ENCODE peak calls at places on chromosomes 3 and 15, in six cellular contexts. One of them, this sample, is unnamed.

GRCh38 chr3:16374047-16375019 is 109.3 kb downstream of the OXNAD1 start:
- DNase-seq in brain microvascular endothelial cell: no peak
- DNase-seq in foreskin fibroblast: no peak
- DNase-seq in neuronal stem cell: no peak
- DNase-seq in hepatocyte: no peak
- DNase-seq in fibroblast of lung: no peak
- DNase-seq in this sample: no peak

GRCh38 chr3:70808881-70809280 is 496.4 kb upstream of the MDFIC2 start:
- DNase-seq in brain microvascular endothelial cell: no peak
- DNase-seq in foreskin fibroblast: no peak
- DNase-seq in neuronal stem cell: no peak
- DNase-seq in hepatocyte: no peak
- DNase-seq in fibroblast of lung: no peak
- DNase-seq in this sample: no peak

GRCh38 chr15:71780349-71780976 is 29.9 kb upstream of the NR2E3 start:
- DNase-seq in brain microvascular endothelial cell: peak
- DNase-seq in foreskin fibroblast: peak
- DNase-seq in neuronal stem cell: peak
- DNase-seq in hepatocyte: peak
- DNase-seq in fibroblast of lung: peak
- DNase-seq in this sample: peak

GRCh38 chr3:52856666-52857065 is 21.8 kb upstream of the MUSTN1 start:
- DNase-seq in brain microvascular endothelial cell: no peak
- DNase-seq in foreskin fibroblast: no peak
- DNase-seq in neuronal stem cell: no peak
- DNase-seq in hepatocyte: no peak
- DNase-seq in fibroblast of lung: no peak
- DNase-seq in this sample: no peak

GRCh38 chr15:40058476-40059140 is 19.6 kb upstream of the SRP14 start:
- DNase-seq in brain microvascular endothelial cell: peak
- DNase-seq in foreskin fibroblast: peak
- DNase-seq in neuronal stem cell: no peak
- DNase-seq in hepatocyte: no peak
- DNase-seq in fibroblast of lung: peak
- DNase-seq in this sample: no peak

GRCh38 chr15:63506537-63507035 is 2.2 kb downstream of the USP3 start:
- DNase-seq in brain microvascular endothelial cell: no peak
- DNase-seq in foreskin fibroblast: no peak
- DNase-seq in neuronal stem cell: no peak
- DNase-seq in hepatocyte: no peak
- DNase-seq in fibroblast of lung: peak
- DNase-seq in this sample: no peak

GRCh38 chr15:89820651-89821611 is 6.3 kb upstream of the ANPEP start:
- DNase-seq in brain microvascular endothelial cell: peak
- DNase-seq in foreskin fibroblast: peak
- DNase-seq in neuronal stem cell: no peak
- DNase-seq in hepatocyte: no peak
- DNase-seq in fibroblast of lung: peak
- DNase-seq in this sample: no peak

GRCh38 chr3:60304103-60304502 is 947.1 kb downstream of the FHIT start:
- DNase-seq in brain microvascular endothelial cell: no peak
- DNase-seq in foreskin fibroblast: no peak
- DNase-seq in neuronal stem cell: no peak
- DNase-seq in hepatocyte: no peak
- DNase-seq in fibroblast of lung: peak
- DNase-seq in this sample: no peak

GRCh38 chr3:82078246-82078645 is 316.8 kb upstream of the GBE1 start:
- DNase-seq in brain microvascular endothelial cell: no peak
- DNase-seq in foreskin fibroblast: no peak
- DNase-seq in neuronal stem cell: no peak
- DNase-seq in hepatocyte: no peak
- DNase-seq in fibroblast of lung: no peak
- DNase-seq in this sample: no peak

GRCh38 chr3:79086514-79086913 is 681.3 kb downstream of the ROBO1 start:
- DNase-seq in brain microvascular endothelial cell: peak
- DNase-seq in foreskin fibroblast: peak
- DNase-seq in neuronal stem cell: peak
- DNase-seq in hepatocyte: peak
- DNase-seq in fibroblast of lung: peak
- DNase-seq in this sample: peak

GRCh38 chr3:111864821-111865656 is 6.0 kb downstream of the PHLDB2 start:
- DNase-seq in brain microvascular endothelial cell: peak
- DNase-seq in foreskin fibroblast: peak
- DNase-seq in neuronal stem cell: no peak
- DNase-seq in hepatocyte: peak
- DNase-seq in fibroblast of lung: peak
- DNase-seq in this sample: no peak

GRCh38 chr3:150409527-150410310 is 1.6 kb downstream of the TSC22D2 start:
- DNase-seq in brain microvascular endothelial cell: peak
- DNase-seq in foreskin fibroblast: peak
- DNase-seq in neuronal stem cell: peak
- DNase-seq in hepatocyte: peak
- DNase-seq in fibroblast of lung: peak
- DNase-seq in this sample: peak

GRCh38 chr15:58506064-58506490 is 74.3 kb downstream of the LIPC start:
- DNase-seq in brain microvascular endothelial cell: no peak
- DNase-seq in foreskin fibroblast: no peak
- DNase-seq in neuronal stem cell: no peak
- DNase-seq in hepatocyte: no peak
- DNase-seq in fibroblast of lung: no peak
- DNase-seq in this sample: no peak

GRCh38 chr15:79923515-79924169 is 26.8 kb upstream of the MTHFS start:
- DNase-seq in brain microvascular endothelial cell: peak
- DNase-seq in foreskin fibroblast: peak
- DNase-seq in neuronal stem cell: peak
- DNase-seq in hepatocyte: peak
- DNase-seq in fibroblast of lung: peak
- DNase-seq in this sample: peak

GRCh38 chr3:129694228-129694627 is 87.8 kb upstream of the PLXND1 start:
- DNase-seq in brain microvascular endothelial cell: no peak
- DNase-seq in foreskin fibroblast: no peak
- DNase-seq in neuronal stem cell: no peak
- DNase-seq in hepatocyte: peak
- DNase-seq in fibroblast of lung: no peak
- DNase-seq in this sample: no peak

GRCh38 chr15:70400766-70401541 is 303.2 kb upstream of the TLE3 start:
- DNase-seq in brain microvascular endothelial cell: no peak
- DNase-seq in foreskin fibroblast: no peak
- DNase-seq in neuronal stem cell: no peak
- DNase-seq in hepatocyte: no peak
- DNase-seq in fibroblast of lung: no peak
- DNase-seq in this sample: no peak

GRCh38 chr3:19215427-19215826 is 67.1 kb downstream of the KCNH8 start:
- DNase-seq in brain microvascular endothelial cell: no peak
- DNase-seq in foreskin fibroblast: no peak
- DNase-seq in neuronal stem cell: no peak
- DNase-seq in hepatocyte: no peak
- DNase-seq in fibroblast of lung: no peak
- DNase-seq in this sample: no peak

GRCh38 chr3:141660598-141660947 is 77.5 kb upstream of the RNF7 start:
- DNase-seq in brain microvascular endothelial cell: no peak
- DNase-seq in foreskin fibroblast: no peak
- DNase-seq in neuronal stem cell: no peak
- DNase-seq in hepatocyte: no peak
- DNase-seq in fibroblast of lung: no peak
- DNase-seq in this sample: no peak
- H3K4me3 ChIP-seq in brain microvascular endothelial cell: peak
- H3K4me3 ChIP-seq in foreskin fibroblast: peak
- H3K4me3 ChIP-seq in neuronal stem cell: no peak
- H3K4me3 ChIP-seq in hepatocyte: peak
- H3K4me3 ChIP-seq in fibroblast of lung: peak
- H3K4me3 ChIP-seq in this sample: peak

DNA sequence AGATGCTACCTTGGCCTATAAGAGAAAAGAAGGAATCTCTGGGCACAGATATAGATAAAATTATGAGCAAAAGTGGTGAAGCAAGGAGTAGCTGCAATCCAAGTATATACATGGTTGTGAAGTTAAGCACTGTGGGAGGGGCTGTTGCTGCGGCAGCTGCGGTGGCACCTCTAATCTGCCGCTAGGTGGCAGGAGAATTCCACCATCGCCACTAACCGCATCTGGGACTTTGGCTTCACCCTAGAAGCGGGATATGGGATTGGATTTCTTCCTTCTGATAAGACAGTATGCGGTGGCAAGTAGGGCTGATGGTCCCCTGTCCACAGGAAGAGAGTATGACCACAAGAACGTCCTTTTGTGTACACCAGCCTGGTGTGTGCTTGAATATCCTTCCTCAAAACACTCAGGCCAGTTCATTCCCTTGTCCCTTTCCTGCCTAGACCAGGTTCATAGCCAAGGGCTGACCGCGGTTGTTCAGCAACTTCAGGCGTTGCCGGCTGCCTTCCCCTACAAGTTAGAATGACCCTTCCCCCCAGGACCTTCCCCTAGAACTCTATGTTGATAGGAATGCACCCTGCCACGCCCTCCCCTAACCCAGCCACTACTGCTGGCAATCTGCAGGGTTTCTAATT is 5.1 kb downstream of the MAGEL2 start:
- DNase-seq in brain microvascular endothelial cell: peak
- DNase-seq in foreskin fibroblast: peak
- DNase-seq in neuronal stem cell: peak
- DNase-seq in hepatocyte: peak
- DNase-seq in fibroblast of lung: peak
- DNase-seq in this sample: peak
- H3K4me3 ChIP-seq in brain microvascular endothelial cell: no peak
- H3K4me3 ChIP-seq in foreskin fibroblast: no peak
- H3K4me3 ChIP-seq in neuronal stem cell: no peak
- H3K4me3 ChIP-seq in hepatocyte: no peak
- H3K4me3 ChIP-seq in fibroblast of lung: no peak
- H3K4me3 ChIP-seq in this sample: no peak

DNA sequence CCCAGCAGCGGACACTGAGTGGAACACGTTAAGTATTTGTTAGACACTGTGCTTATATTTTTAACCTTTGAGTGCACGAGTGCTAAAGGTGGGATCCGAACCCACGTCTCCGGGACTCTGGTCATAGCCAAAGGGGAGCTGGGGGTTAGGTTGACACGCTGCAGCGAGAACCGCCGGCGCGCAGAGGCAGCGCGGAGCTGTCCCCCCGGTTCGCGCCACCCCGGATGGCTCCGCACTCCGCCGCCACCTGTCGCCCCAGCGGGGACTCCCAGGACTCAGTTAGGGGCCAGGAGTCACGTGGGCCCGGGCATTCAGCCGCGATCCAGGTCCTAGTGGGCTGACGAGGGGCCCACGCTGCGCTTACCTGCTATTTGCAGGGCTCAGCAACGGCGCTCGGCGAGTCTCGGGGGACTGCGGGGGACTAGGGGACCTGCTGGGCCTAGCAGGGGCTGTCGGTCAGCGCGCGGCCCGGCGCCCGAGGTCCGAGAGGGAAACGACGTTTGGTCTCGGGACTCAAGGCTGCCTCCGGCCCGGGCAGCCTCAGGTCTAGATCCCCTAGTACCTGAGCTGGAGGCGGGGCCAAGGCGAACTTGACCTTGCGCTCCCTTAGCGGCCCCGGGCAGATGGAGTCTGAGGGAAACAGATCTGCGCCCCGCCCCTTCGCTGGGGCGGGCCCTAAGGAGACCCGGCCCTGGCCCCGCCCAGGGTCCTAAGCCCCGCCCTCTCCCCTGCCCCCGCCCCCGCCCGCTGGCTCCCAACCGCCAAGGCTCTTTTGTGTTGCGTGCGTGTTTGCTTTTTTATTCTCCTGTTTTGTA is at the start of gene NMNAT3:
- DNase-seq in brain microvascular endothelial cell: peak
- DNase-seq in foreskin fibroblast: peak
- DNase-seq in neuronal stem cell: peak
- DNase-seq in hepatocyte: peak
- DNase-seq in fibroblast of lung: peak
- DNase-seq in this sample: peak
- H3K4me3 ChIP-seq in brain microvascular endothelial cell: peak
- H3K4me3 ChIP-seq in foreskin fibroblast: peak
- H3K4me3 ChIP-seq in neuronal stem cell: peak
- H3K4me3 ChIP-seq in hepatocyte: peak
- H3K4me3 ChIP-seq in fibroblast of lung: peak
- H3K4me3 ChIP-seq in this sample: peak

DNA sequence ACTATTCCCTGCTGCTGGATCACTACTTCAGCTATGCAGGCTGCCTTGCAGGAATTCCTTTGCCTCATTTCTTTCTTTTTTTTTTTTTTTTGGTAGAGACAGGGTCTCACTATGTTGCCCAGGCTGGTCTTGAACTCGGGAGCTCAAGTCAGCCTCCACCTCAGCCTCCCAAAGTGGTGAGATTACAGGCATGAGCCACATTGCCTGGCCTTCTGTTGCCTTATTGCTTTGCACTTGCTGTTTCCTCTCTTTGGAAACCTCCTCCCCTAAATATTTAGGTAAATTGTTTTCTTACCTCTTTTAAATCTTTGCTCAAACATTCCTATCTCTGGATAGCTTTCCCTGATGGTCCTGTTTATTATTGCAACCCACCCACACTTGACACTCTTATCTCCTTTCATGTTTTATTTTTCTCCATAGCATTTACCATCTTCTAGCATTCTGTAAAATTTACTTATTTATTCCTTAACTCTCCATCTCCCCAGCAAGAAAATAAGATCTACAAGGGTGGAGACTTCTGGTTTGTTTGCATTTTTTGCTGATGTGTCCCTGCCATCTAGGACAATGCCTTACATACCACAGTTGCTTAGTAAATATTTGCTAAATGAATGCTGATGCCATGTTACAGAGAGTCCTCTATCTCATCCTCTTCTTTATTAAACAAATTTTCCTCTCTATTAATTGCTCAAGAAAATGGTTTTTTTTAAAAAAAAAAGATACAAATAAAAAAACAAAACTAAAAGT is 134.8 kb downstream of the P2RY1 start:
- DNase-seq in brain microvascular endothelial cell: peak
- DNase-seq in foreskin fibroblast: peak
- DNase-seq in neuronal stem cell: no peak
- DNase-seq in hepatocyte: no peak
- DNase-seq in fibroblast of lung: no peak
- DNase-seq in this sample: no peak
- H3K4me3 ChIP-seq in brain microvascular endothelial cell: no peak
- H3K4me3 ChIP-seq in foreskin fibroblast: no peak
- H3K4me3 ChIP-seq in neuronal stem cell: no peak
- H3K4me3 ChIP-seq in hepatocyte: no peak
- H3K4me3 ChIP-seq in fibroblast of lung: no peak
- H3K4me3 ChIP-seq in this sample: no peak

DNA sequence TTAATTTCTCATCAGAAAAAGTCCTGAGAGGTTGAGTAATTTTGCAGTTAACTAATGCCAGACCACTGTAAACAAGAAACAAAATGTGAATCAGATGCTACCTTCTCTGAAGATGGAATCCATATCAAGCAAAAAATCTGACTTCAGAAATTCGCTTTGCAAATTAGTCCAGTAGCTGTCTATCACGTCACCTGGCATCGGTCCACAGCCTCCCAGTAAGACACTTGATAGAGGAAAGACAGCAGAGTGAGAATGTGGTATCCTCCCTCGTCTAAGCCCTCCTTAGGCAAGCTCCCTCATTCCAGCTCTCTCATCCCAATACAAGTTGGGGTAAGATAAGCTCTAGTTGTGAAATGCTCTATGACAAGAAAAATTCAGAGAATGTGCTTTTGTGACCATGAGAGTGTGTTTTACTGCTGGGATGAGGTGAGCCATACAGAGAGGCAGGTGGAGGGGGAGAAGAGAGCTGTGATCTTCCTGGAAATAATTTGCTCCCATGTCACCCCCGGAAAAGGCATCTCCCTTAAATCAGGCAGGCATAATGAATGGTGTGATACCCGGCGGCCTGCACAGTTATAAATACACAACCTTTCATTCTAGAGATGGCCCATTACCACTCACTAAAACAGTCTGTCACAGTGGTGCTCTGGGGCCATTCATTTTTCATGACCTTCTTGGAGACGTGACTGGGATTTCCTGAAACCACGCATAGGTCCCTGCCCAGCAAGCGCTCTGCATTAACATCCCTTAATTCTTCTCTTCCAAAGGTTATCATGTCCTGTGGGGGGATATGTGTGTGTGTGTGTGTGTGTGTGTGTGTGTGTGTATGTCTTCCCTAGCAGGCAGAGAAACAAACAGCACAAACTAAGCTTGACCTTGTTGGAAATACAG is 602.0 kb upstream of the KCNMB2 start:
- DNase-seq in brain microvascular endothelial cell: peak
- DNase-seq in foreskin fibroblast: peak
- DNase-seq in neuronal stem cell: no peak
- DNase-seq in hepatocyte: peak
- DNase-seq in fibroblast of lung: peak
- DNase-seq in this sample: no peak
- H3K4me3 ChIP-seq in brain microvascular endothelial cell: no peak
- H3K4me3 ChIP-seq in foreskin fibroblast: no peak
- H3K4me3 ChIP-seq in neuronal stem cell: no peak
- H3K4me3 ChIP-seq in hepatocyte: no peak
- H3K4me3 ChIP-seq in fibroblast of lung: no peak
- H3K4me3 ChIP-seq in this sample: no peak

This sample was measured in HAP-1.